ENCODE peak calls at places on chromosomes 12 and 14, in seven cellular contexts. H, E, J, A, U, N and R are unnamed samples.

GRCh38 chr12:8696402-8697100 is 1.2 kb upstream of the RIMKLB start:
- DNase-seq in H (no peak), E (no peak), J (no peak), A (no peak), U (no peak), N (no peak), R (no peak)

GRCh38 chr14:63388766-63389431 is 70.2 kb upstream of the GPHB5 start:
- DNase-seq in H (peak), E (peak), J (peak), A (no peak), U (peak), N (peak), R (no peak)

GRCh38 chr14:51089278-51089677 is 5.6 kb downstream of the TRIM9 start:
- DNase-seq in H (no peak), E (no peak), J (no peak), A (no peak), U (no peak), N (no peak), R (no peak)

GRCh38 chr12:127052491-127053232 is 1214.3 kb upstream of the TMEM132C start:
- DNase-seq in H (no peak), E (peak), J (no peak), A (no peak), U (no peak), N (no peak), R (no peak)

GRCh38 chr14:101926085-101926484 is 38.3 kb upstream of the DYNC1H1 start:
- DNase-seq in H (no peak), E (no peak), J (no peak), A (no peak), U (no peak), N (no peak), R (no peak)

GRCh38 chr12:93741741-93742085 is 64.5 kb downstream of the CRADD start:
- DNase-seq in H (no peak), E (no peak), J (no peak), A (no peak), U (no peak), N (no peak), R (no peak)

GRCh38 chr12:89980236-89980635 is 271.6 kb upstream of the ATP2B1 start:
- DNase-seq in H (no peak), E (peak), J (no peak), A (no peak), U (no peak), N (no peak), R (no peak)

GRCh38 chr14:22536853-22537338 is 52.1 kb downstream of the DAD1 start:
- DNase-seq in H (peak), E (peak), J (peak), A (no peak), U (peak), N (peak), R (no peak)

GRCh38 chr14:74567646-74568379 is 44.2 kb downstream of the LTBP2 start:
- DNase-seq in H (no peak), E (no peak), J (no peak), A (no peak), U (no peak), N (no peak), R (no peak)

GRCh38 chr12:83121886-83122622 is 435.3 kb downstream of the TMTC2 start:
- DNase-seq in H (no peak), E (no peak), J (no peak), A (no peak), U (no peak), N (no peak), R (no peak)

GRCh38 chr14:104436047-104436531 is 143.5 kb upstream of the C14orf180 start:
- DNase-seq in H (no peak), E (no peak), J (no peak), A (no peak), U (no peak), N (no peak), R (no peak)

GRCh38 chr12:69154585-69155363 is 84.6 kb upstream of the CPSF6 start:
- DNase-seq in H (peak), E (peak), J (peak), A (peak), U (peak), N (peak), R (peak)

GRCh38 chr14:49960453-49960852 is 67.6 kb downstream of the ARF6 start:
- DNase-seq in H (no peak), E (no peak), J (no peak), A (no peak), U (no peak), N (no peak), R (no peak)

GRCh38 chr12:51924551-51925399 is 17.5 kb downstream of the ACVRL1 start:
- DNase-seq in H (no peak), E (no peak), J (no peak), A (no peak), U (no peak), N (no peak), R (no peak)

GRCh38 chr12:96237465-96238077 is 43.4 kb downstream of the ELK3 start:
- DNase-seq in H (no peak), E (peak), J (peak), A (no peak), U (no peak), N (peak), R (no peak)

GRCh38 chr12:3432176-3432742 is 58.7 kb upstream of the PRMT8 start:
- DNase-seq in H (no peak), E (no peak), J (no peak), A (no peak), U (no peak), N (no peak), R (no peak)

GRCh38 chr12:123942277-123942653 is 30.4 kb downstream of the CCDC92 start:
- DNase-seq in H (no peak), E (peak), J (no peak), A (no peak), U (no peak), N (no peak), R (no peak)

GRCh38 chr14:66244834-66245233 is 241.3 kb upstream of the CCDC196 start:
- DNase-seq in H (no peak), E (no peak), J (no peak), A (no peak), U (no peak), N (no peak), R (no peak)

GRCh38 chr12:25384038-25384953 is 133.6 kb upstream of the KRAS start:
- DNase-seq in H (no peak), E (no peak), J (no peak), A (no peak), U (no peak), N (no peak), R (no peak)

GRCh38 chr12:8081228-8081920 is 700 bp upstream of the NECAP1 start:
- DNase-seq in H (no peak), E (no peak), J (no peak), A (peak), U (no peak), N (no peak), R (no peak)

GRCh38 chr14:96122496-96122895 is 82.1 kb upstream of the BDKRB2 start:
- DNase-seq in H (no peak), E (peak), J (no peak), A (no peak), U (no peak), N (no peak), R (no peak)

GRCh38 chr12:71846322-71846940 is 6.9 kb downstream of the TBC1D15 start:
- DNase-seq in H (no peak), E (peak), J (no peak), A (no peak), U (no peak), N (no peak), R (peak)